ENCODE peak calls at places on chromosome 10, in four cellular contexts. J is lung; E is tibial nerve; P is CD8-positive, alpha-beta T cell. B is an unnamed sample.

GRCh38 chr10:91613411-91614253 is 19.2 kb downstream of the PPP1R3C start:
- DNase-seq in P (no peak), E (no peak), J (no peak), B (peak)

GRCh38 chr10:97849491-97850402 is at the start of gene GOLGA7B:
- DNase-seq in E (no peak), P (peak), J (no peak), B (no peak)

GRCh38 chr10:93816123-93816747 is 58.5 kb downstream of the LGI1 start:
- DNase-seq in J (peak), P (no peak), E (peak), B (peak)

GRCh38 chr10:58436071-58436470 is 50.9 kb downstream of the TFAM start:
- DNase-seq in J (no peak), E (no peak), P (no peak), B (no peak)

GRCh38 chr10:96987842-96988175 is 155.7 kb downstream of the LCOR start:
- DNase-seq in P (no peak), E (no peak), J (no peak), B (no peak)

GRCh38 chr10:20303453-20304152 is 487.4 kb downstream of the PLXDC2 start:
- DNase-seq in E (no peak), J (no peak), P (no peak), B (no peak)

GRCh38 chr10:9253121-9253520 is 1198.6 kb downstream of the GATA3 start:
- DNase-seq in J (no peak), P (no peak), E (no peak), B (no peak)

GRCh38 chr10:77513783-77514331 is 123.8 kb downstream of the KCNMA1 start:
- DNase-seq in J (no peak), P (no peak), E (no peak), B (no peak)

GRCh38 chr10:100470367-100470766 is 7.6 kb downstream of the WNT8B start:
- DNase-seq in P (no peak), E (no peak), J (no peak), B (no peak)

GRCh38 chr10:22684707-22685106 is 29.7 kb downstream of the PIP4K2A start:
- DNase-seq in E (no peak), J (no peak), P (no peak), B (no peak)

GRCh38 chr10:79927111-79927828 is 21.6 kb downstream of the SFTPD start:
- DNase-seq in P (no peak), E (no peak), J (peak), B (no peak)

GRCh38 chr10:101052285-101052684 is 9.5 kb upstream of the KAZALD1 start:
- DNase-seq in P (no peak), J (no peak), E (no peak), B (no peak)

GRCh38 chr10:120961720-120962259 is 110.6 kb downstream of the WDR11 start:
- DNase-seq in J (no peak), E (no peak), P (no peak), B (no peak)

GRCh38 chr10:44418637-44419036 is 33.7 kb upstream of the CXCL12 start:
- DNase-seq in P (no peak), E (no peak), J (no peak), B (no peak)

GRCh38 chr10:64041989-64042490 is 520.8 kb downstream of the REEP3 start:
- DNase-seq in J (no peak), P (no peak), E (no peak), B (no peak)

GRCh38 chr10:14116021-14116420 is 214.7 kb downstream of the FRMD4A start:
- DNase-seq in P (no peak), E (no peak), J (no peak), B (no peak)

GRCh38 chr10:62264702-62265436 is 3.8 kb downstream of the RTKN2 start:
- DNase-seq in E (no peak), J (no peak), P (no peak), B (no peak)

GRCh38 chr10:12650122-12650521 is 300.8 kb downstream of the CAMK1D start:
- DNase-seq in J (no peak), E (no peak), P (no peak), B (no peak)

GRCh38 chr10:28839600-28840007 is 162.3 kb downstream of the BAMBI start:
- DNase-seq in J (no peak), P (no peak), E (no peak), B (no peak)
- H3K4me3 ChIP-seq in J (no peak), P (no peak), E (no peak), B (no peak)

DNA sequence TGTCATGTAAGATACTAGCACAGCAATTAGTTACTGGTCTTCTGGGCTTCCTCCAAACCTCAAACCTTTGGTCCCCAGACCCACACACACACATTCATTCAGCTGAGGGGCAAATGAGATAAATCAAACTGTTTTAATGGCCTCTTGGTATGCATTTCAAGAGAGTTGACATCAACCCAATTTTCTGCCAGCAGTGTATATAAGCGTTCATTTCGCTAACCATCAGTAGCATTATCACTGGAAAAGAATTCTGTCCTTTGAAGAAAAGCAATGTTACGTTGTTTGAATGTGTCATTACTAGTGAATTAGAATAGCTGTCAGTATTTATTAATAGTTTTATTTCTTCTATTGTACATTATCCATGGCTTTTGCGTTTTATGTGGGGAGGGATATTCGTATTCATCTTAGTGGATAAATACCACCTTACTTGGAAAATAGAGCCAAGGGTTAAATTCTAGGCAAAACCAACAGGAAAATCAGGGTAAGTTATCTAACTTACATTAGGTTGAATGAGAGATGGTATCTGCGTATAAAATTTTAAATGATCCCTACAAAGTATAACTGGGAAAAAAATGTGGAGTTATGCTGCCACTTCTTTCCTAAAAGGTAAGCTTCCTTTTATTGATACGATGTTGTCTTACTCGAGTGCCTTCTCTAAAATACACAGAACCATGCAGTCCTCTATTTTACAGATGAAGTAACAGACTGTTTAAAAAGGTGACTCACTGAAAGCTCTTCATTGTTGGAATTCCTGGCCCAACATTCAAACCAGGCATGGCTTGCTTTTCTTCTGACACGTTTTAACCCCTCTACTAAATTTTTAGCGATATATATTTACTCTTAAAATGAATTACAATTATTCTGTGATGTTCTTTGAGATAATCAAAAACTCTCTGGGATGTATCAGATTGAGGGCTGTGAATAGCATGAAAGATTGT is 2.0 kb upstream of the ZMYND11 start:
- DNase-seq in J (no peak), E (no peak), P (no peak), B (no peak)
- H3K4me3 ChIP-seq in J (no peak), E (no peak), P (no peak), B (no peak)

DNA sequence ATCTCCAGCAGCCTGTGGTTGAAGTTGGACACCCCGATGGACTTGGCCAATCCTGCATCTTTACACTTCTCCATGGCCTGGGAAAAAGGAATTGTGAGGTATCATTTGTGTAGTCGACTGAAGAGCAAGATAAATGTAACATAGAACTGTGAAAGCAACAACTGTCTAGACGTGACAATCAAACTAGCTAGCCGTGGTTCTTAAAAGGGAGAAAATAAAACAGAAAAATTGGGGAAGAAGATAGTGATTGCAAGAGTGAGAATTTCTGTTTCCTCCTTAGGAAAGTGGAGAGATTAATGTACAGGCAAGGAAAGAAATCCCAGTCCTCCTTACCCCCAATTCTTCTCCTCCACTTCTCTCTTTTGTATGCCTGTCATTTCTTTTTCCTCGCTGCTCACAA is 5.0 kb downstream of the AKR1C2 start:
- DNase-seq in P (no peak), J (no peak), E (no peak), B (no peak)
- H3K4me3 ChIP-seq in P (no peak), J (no peak), E (no peak), B (no peak)

GRCh38 chr10:51073461-51074237 is 638 bp upstream of the PRKG1 start:
- DNase-seq in E (peak), P (no peak), J (peak), B (no peak)
- H3K4me3 ChIP-seq in E (peak), P (no peak), J (peak), B (peak)

GRCh38 chr10:72694476-72695369 is 2.8 kb downstream of the MCU start:
- DNase-seq in E (no peak), J (no peak), P (no peak), B (no peak)

GRCh38 chr10:72692897-72693598 is 1.1 kb downstream of the MCU start:
- DNase-seq in E (peak), J (no peak), P (no peak), B (no peak)

GRCh38 chr10:72693599-72693915 is 1.6 kb downstream of the MCU start:
- DNase-seq in E (no peak), J (no peak), P (no peak), B (no peak)

GRCh38 chr10:72697711-72698110 is 5.8 kb downstream of the MCU start:
- DNase-seq in E (no peak), J (no peak), P (no peak), B (no peak)

DNA sequence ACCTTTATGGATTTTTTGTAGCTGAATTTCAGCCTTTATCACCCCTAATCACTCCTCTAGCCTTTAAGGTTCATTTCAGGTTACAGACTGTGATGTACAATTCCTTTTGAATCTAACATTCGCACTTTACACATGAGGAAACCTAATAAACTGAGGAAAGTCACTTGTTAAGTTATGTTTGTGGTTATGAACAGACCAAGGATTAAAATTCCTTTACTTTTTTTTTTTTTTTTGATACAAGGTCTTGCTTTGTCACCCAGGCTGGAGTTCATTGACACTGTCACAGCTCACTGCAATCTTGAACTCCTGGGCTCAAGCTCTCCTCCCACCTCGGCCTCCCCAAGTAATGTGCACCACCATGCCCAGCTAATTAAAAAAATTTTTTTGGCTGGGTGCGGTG is 3.6 kb downstream of the MCU start:
- DNase-seq in E (no peak), P (no peak), J (no peak), B (no peak)
- H3K4me3 ChIP-seq in E (no peak), P (no peak), J (no peak), B (no peak)

GRCh38 chr10:111338798-111339197 is 262.0 kb downstream of the ADRA2A start:
- DNase-seq in J (no peak), E (no peak), P (no peak), B (no peak)
- H3K4me3 ChIP-seq in J (no peak), E (no peak), P (no peak), B (no peak)

GRCh38 chr10:32951111-32951510 is 6.9 kb downstream of the ITGB1 start:
- DNase-seq in J (no peak), P (no peak), E (no peak), B (no peak)
- H3K4me3 ChIP-seq in J (no peak), P (no peak), E (no peak), B (no peak)

DNA sequence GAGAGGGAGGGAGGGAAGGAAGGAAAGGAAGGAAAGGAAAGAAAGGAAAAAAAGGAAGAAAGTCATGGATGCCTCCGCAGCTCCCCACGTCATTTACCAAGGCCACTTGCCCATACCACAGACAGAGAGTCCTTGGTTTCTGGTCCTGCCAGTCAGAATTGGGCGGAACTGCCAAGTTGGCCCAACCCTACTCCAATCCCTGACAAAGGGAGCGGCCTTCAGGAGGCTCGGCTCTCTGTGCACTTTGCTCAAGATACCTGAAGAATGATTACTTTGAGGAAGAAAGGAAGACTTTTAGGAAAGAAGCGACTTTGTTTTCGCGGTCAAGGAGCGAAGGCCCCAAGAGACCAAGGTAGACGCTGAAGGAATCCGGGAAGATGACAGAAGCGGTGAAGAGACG is 49.1 kb upstream of the FXYD4 start:
- DNase-seq in J (peak), E (no peak), P (no peak), B (no peak)
- H3K4me3 ChIP-seq in J (no peak), E (peak), P (no peak), B (no peak)